ENCODE peak calls at places on chromosomes 13 and 19, in seven cellular contexts. D is right lobe of liver, I is tibial nerve, S is stomach, O is lower leg skin, B is GM12878, G is body of pancreas. F is an unnamed sample.

GRCh38 chr13:75485286-75486062 is 3.5 kb upstream of the TBC1D4 start:
- DNase-seq in S (no peak), B (no peak), D (no peak), G (no peak), I (no peak), O (no peak), F (no peak)

GRCh38 chr19:17242431-17243208 is 3.1 kb downstream of the NR2F6 start:
- DNase-seq in G (no peak), D (no peak), B (no peak), I (no peak), S (no peak), O (no peak), F (no peak)

GRCh38 chr19:3095375-3096191 is 1.4 kb downstream of the GNA11 start:
- DNase-seq in I (no peak), D (peak), G (peak), S (no peak), O (no peak), B (no peak), F (no peak)

GRCh38 chr13:59774511-59774911 is 389.2 kb downstream of the DIAPH3 start:
- DNase-seq in G (no peak), I (no peak), B (no peak), S (no peak), D (no peak), O (no peak), F (no peak)

GRCh38 chr19:6417713-6418561 is 6.7 kb downstream of the KHSRP start:
- DNase-seq in S (no peak), G (peak), I (no peak), D (no peak), O (no peak), B (no peak), F (no peak)

GRCh38 chr13:51999525-51999924 is 11.7 kb downstream of the ATP7B start:
- DNase-seq in O (no peak), S (peak), G (peak), B (no peak), I (no peak), D (peak), F (no peak)

GRCh38 chr13:108346376-108346775 is 76.9 kb downstream of the TNFSF13B start:
- DNase-seq in S (no peak), G (no peak), I (no peak), B (no peak), O (no peak), D (no peak), F (no peak)

GRCh38 chr19:48724796-48725753 is 5.5 kb upstream of the MAMSTR start:
- DNase-seq in B (no peak), O (peak), I (peak), G (peak), D (no peak), S (no peak), F (no peak)

GRCh38 chr19:39382991-39383828 is 7.7 kb downstream of the PAF1 start:
- DNase-seq in S (no peak), B (no peak), D (no peak), O (no peak), G (no peak), I (no peak), F (no peak)

GRCh38 chr13:26423634-26424033 is 133.8 kb upstream of the WASF3 start:
- DNase-seq in I (no peak), G (peak), D (no peak), O (peak), S (no peak), B (no peak), F (no peak)

GRCh38 chr13:90800082-90800746 is 547.3 kb upstream of the MIR17HG start:
- DNase-seq in I (peak), S (no peak), B (no peak), G (peak), O (peak), D (peak), F (no peak)

GRCh38 chr13:36549771-36550170 is 117.5 kb downstream of the CCNA1 start:
- DNase-seq in B (no peak), S (no peak), O (no peak), D (no peak), G (no peak), I (no peak), F (no peak)

GRCh38 chr13:65330691-65331090 is 1899.4 kb downstream of the PCDH9 start:
- DNase-seq in S (no peak), B (no peak), D (no peak), G (no peak), I (no peak), O (no peak), F (no peak)

GRCh38 chr13:53250272-53250875 is 221.8 kb downstream of the OLFM4 start:
- DNase-seq in I (peak), D (no peak), B (peak), O (peak), G (peak), S (no peak), F (no peak)

GRCh38 chr13:52085416-52085815 is 43.5 kb downstream of the NEK5 start:
- DNase-seq in I (no peak), G (no peak), O (no peak), D (no peak), B (no peak), S (no peak), F (no peak)

GRCh38 chr19:14804755-14805154 is 26.4 kb upstream of the ADGRE2 start:
- DNase-seq in O (no peak), G (no peak), S (no peak), B (no peak), D (no peak), I (no peak), F (no peak)

GRCh38 chr13:114135731-114136171 is 3.3 kb upstream of the RASA3 start:
- DNase-seq in G (no peak), O (no peak), D (no peak), I (no peak), S (no peak), B (no peak), F (no peak)

GRCh38 chr13:50844181-50844875 is 836 bp upstream of the DLEU7 start:
- DNase-seq in S (no peak), I (no peak), G (no peak), B (no peak), D (no peak), O (no peak), F (no peak)

GRCh38 chr13:75855847-75856246 is 219.7 kb downstream of the LMO7 start:
- DNase-seq in G (no peak), S (no peak), I (no peak), O (no peak), B (no peak), D (no peak), F (no peak)

GRCh38 chr13:99656092-99656745 is 154.9 kb downstream of the TM9SF2 start:
- DNase-seq in B (peak), D (peak), S (peak), O (peak), G (peak), I (peak), F (peak)
- TF ChIP-seq CTCF in B (peak), D (peak), S (no peak), O (no peak), G (peak), I (peak), F (peak)

DNA sequence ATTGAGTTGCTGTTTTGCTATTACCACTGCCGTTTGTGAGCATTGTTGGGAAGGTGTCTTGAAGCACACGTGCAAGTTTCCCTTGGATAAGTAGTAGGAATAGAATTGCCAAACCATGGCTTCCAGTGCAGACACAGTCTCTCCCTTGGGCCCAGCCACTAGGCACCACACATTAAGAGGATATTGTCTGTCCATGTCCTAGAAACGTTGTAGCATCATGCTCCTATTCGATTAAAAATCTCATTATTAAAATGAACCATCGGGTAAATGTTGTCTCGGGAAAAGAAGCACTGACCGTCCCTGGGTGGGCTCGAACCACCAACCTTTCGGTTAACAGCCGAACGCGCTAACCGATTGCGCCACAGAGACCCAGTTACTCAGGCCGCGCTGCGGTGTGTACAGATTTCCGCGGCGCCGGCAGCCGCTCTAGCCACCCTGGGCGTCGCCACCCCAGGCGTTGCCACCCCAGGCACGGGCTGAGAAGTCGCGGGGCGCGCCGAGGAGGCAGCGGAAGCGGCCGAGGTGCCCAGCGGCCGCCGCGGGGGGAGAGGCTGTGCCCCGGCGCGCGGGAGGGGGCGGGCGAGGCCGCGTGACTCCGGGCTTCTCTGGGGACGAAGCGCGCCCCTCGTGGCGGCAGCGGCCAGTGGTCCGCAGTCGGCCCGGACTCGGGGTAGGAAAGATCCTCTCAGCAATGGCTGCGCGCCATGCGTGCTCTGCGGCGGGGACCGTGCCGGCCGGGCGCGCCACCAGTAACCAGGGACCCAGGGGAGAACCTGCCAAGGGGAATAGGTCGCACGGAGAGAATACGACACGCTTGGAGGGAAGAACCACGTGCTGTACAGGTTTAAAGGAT is 56.2 kb downstream of the USPL1 start:
- DNase-seq in O (peak), G (peak), B (peak), D (peak), S (peak), I (peak), F (peak)
- TF ChIP-seq POLR2A in O (no peak), G (peak), B (peak), D (peak), S (no peak), I (peak), F (no peak)

DNA sequence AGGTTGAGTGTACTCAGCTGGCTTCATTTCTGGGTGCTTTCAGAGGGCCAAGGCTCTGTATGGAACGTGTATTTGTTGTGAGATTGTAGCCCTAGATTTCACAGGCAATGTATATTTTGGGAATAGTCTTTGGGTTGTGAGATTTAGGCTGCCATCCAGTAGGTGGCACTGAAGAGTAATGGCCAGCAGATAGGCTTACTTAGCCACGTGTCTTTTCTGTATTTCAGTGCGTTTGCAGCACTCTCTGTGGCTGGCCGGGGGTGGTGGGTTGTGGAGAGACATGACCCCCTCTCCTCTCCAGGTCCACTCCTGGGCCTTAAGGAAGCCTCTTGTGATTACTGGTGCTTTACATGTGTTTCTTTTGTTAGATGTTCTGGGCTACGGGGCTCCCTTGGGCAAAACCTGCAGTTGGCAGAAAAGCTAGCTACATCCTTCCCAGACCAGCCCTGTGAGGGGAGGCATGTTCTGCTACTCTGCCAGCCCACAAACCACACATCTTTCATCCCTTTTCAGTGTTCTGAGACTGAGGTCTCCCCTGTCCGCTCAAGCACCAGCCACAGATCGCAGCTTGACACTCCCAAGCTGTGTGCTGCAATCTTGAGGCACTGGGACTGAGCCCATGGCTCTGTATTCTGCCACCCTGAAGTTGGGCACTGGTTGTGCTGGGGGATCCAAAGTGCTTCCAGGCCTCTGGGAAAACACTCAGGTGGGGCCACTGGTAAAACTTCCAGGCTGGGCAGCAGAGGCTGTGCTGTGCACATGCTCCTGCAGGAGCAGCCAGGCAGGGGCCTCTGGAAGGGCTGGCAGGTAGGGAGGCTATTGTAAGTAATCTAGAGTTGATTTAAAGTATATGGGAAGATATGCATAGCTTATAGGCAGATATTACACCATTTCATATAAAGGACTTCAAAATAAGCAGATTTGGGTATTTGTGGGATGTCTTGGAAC is 1096.8 kb upstream of the PCDH20 start:
- DNase-seq in O (no peak), S (peak), B (peak), G (peak), I (no peak), D (no peak), F (no peak)
- TF ChIP-seq CTCF in O (no peak), S (no peak), B (peak), G (peak), I (peak), D (peak), F (no peak)

GRCh38 chr19:36604656-36605100 is 435 bp upstream of the ZNF382 start:
- DNase-seq in B (peak), D (peak), G (peak), S (peak), I (peak), O (peak), F (no peak)

GRCh38 chr19:36605839-36606478 is 846 bp downstream of the ZNF382 start:
- DNase-seq in B (peak), G (no peak), D (no peak), S (no peak), I (no peak), O (no peak), F (no peak)

DNA sequence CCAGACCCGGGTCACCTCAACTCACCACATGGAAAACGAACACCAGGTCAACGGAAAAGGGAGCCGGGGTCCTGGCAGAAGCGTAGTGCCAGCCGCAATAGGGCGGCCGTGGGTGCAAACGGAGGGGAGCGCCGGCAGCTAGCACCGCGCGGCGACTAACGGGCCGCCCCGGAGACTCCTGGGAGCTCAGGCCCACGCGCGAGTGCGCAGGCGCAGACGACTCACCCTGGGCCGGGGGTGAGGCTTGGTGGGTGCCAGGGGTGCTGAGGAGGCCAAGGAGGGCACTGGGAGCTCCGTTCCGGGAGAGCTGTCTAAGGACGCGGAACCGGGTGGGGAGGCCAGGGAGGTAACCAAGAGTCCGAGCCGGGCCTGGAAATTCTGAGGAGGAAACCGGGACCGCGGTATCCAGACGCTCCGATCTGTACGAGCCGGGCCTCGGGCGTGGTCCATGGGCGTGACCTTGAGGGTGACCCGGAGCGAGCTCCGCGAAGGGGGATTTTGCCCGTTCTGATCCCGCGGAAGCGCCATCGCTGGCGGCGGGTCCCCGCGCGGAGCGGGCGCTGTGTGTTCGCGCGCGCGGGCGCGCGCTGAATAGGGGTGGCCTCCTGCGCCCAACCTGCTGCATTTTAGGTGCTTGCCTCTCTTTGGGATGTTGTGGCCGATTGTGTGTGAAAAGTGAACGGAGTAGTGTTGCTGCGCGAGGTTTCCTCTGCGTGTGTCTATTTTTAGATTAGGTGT is at the start of gene ZNF382:
- DNase-seq in B (peak), D (peak), O (peak), G (peak), S (peak), I (peak), F (no peak)
- TF ChIP-seq POLR2A in B (peak), D (peak), O (no peak), G (peak), S (no peak), I (peak), F (peak)

GRCh38 chr13:23628250-23628649 is 58.0 kb downstream of the TNFRSF19 start:
- DNase-seq in S (no peak), D (no peak), G (no peak), I (no peak), B (no peak), O (no peak), F (no peak)
- TF ChIP-seq CTCF in S (no peak), D (no peak), G (no peak), I (no peak), B (no peak), O (no peak), F (peak)

GRCh38 chr13:109593230-109593629 is 193.2 kb downstream of the IRS2 start:
- DNase-seq in B (no peak), G (no peak), D (no peak), I (no peak), O (no peak), S (no peak), F (no peak)
- TF ChIP-seq POLR2A in B (no peak), G (no peak), D (no peak), I (no peak), O (no peak), S (no peak), F (no peak)

GRCh38 chr13:102903659-102904407 is 58.0 kb downstream of the ERCC5 start:
- DNase-seq in D (no peak), B (no peak), S (no peak), O (no peak), I (no peak), G (no peak), F (no peak)
- TF ChIP-seq CTCF in D (peak), B (peak), S (no peak), O (no peak), I (no peak), G (no peak), F (peak)

GRCh38 chr19:55624109-55625003 is at the start of gene ZNF784:
- DNase-seq in D (peak), G (peak), O (peak), S (peak), I (peak), B (no peak), F (peak)
- TF ChIP-seq POLR2A in D (peak), G (peak), O (no peak), S (no peak), I (peak), B (peak), F (peak)